ENCODE peak calls at places on chromosomes 6 and 20, in ten cellular contexts. G is upper lobe of right lung, U is PC-3, B is Peyer's patch, W is A549, D is Calu3, V is cardiac muscle cell, C is stomach, Q is fibroblast of mammary gland, Y is foreskin fibroblast. E is an unnamed sample.

GRCh38 chr6:50353603-50354002 is 303.9 kb upstream of the DEFB112 start:
- DNase-seq in D (no peak), B (no peak), W (no peak), C (no peak), G (no peak), Y (no peak), Q (no peak), U (no peak), V (no peak), E (no peak)

GRCh38 chr6:158631678-158632537 is 12.6 kb downstream of the DYNLT1 start:
- DNase-seq in B (no peak), C (peak; percentile 74), U (peak; percentile 48), V (no peak), W (peak; percentile 51), G (peak; percentile 66), D (peak; percentile 87), Y (peak; percentile 71), Q (peak; percentile 90), E (no peak)

GRCh38 chr6:39152247-39152646 is 37.3 kb upstream of the SAYSD1 start:
- DNase-seq in C (no peak), U (no peak), B (no peak), D (no peak), Q (no peak), G (no peak), V (no peak), Y (no peak), W (no peak), E (no peak)

GRCh38 chr6:13508711-13509705 is 21.6 kb upstream of the GFOD1 start:
- DNase-seq in V (no peak), C (no peak), Y (peak; percentile 66), B (no peak), D (no peak), Q (peak; percentile 89), G (no peak), U (peak; percentile 56), W (no peak), E (peak; percentile 97)

GRCh38 chr20:6590891-6591679 is 176.4 kb upstream of the BMP2 start:
- DNase-seq in G (no peak), C (no peak), B (no peak), W (no peak), U (peak; percentile 98), Q (peak; percentile 81), D (peak; percentile 49), Y (peak; percentile 93), V (no peak), E (peak; percentile 35)

GRCh38 chr6:115667478-115667996 is 393.2 kb downstream of the FRK start:
- DNase-seq in U (no peak), D (no peak), Y (no peak), W (no peak), Q (no peak), B (no peak), C (no peak), V (no peak), G (no peak), E (no peak)

GRCh38 chr20:38303908-38304379 is at the start of gene BPI:
- DNase-seq in C (peak; percentile 33), U (no peak), V (no peak), D (no peak), B (no peak), W (no peak), Q (no peak), Y (no peak), G (peak; percentile 76), E (no peak)

GRCh38 chr6:70210462-70210861 is 92.4 kb downstream of the COL9A1 start:
- DNase-seq in V (peak; percentile 14), Q (peak; percentile 2), B (no peak), U (peak; percentile 24), D (no peak), G (no peak), W (peak; percentile 6), C (no peak), Y (no peak), E (no peak)

GRCh38 chr6:122669868-122670267 is 59.7 kb downstream of the PKIB start:
- DNase-seq in V (no peak), B (no peak), W (no peak), U (peak; percentile 57), C (no peak), D (no peak), Y (no peak), G (no peak), Q (no peak), E (no peak)

GRCh38 chr6:122676146-122676545 is 65.9 kb downstream of the PKIB start:
- DNase-seq in Y (no peak), V (no peak), C (no peak), G (no peak), W (no peak), Q (no peak), U (no peak), D (no peak), B (no peak), E (no peak)

GRCh38 chr6:122671246-122671645 is 61.0 kb downstream of the PKIB start:
- DNase-seq in D (no peak), G (no peak), Y (no peak), B (no peak), U (no peak), W (no peak), V (no peak), Q (no peak), C (no peak), E (no peak)

GRCh38 chr6:122676688-122677087 is 66.5 kb downstream of the PKIB start:
- DNase-seq in B (no peak), Q (no peak), V (no peak), U (peak; percentile 7), W (no peak), G (no peak), C (no peak), Y (no peak), D (no peak), E (no peak)

GRCh38 chr6:122673345-122673961 is 63.2 kb downstream of the PKIB start:
- DNase-seq in W (no peak), G (no peak), D (no peak), U (peak; percentile 24), B (no peak), Y (no peak), V (no peak), C (no peak), Q (no peak), E (no peak)
- TF ChIP-seq CTCF in W (no peak), G (no peak), D (no peak), U (no peak), B (no peak), Y (no peak), V (no peak), C (no peak), Q (no peak), E (no peak)

DNA sequence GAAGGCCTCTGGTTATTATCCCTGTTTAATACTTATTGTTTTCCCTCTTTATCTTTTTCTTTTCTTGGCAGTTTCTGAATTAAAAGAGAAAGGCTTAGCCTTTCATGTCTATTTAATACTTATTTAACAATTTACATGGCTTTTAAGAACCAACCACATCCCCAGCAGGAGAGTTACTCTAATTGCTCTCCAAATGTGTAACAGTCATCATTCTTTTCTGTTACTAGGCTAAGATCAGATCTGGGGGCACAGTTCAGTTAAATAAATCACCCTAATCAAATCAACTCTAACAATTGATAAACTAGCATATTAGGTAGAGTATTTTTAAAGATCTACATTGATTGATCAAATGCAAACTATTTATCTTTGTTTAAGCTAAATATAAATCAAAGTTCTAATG is 54.1 kb upstream of the NT5E start:
- DNase-seq in Y (no peak), U (no peak), V (no peak), C (no peak), Q (no peak), W (no peak), B (no peak), D (no peak), G (no peak), E (no peak)
- TF ChIP-seq CTCF in Y (no peak), U (no peak), V (no peak), C (no peak), Q (no peak), W (no peak), B (no peak), D (no peak), G (no peak), E (no peak)

GRCh38 chr6:132261354-132261753 is 139.9 kb downstream of the MOXD1 start:
- DNase-seq in C (no peak), D (no peak), B (no peak), V (no peak), Q (peak; percentile 36), W (no peak), U (no peak), G (no peak), Y (peak; percentile 33), E (no peak)

GRCh38 chr6:132257561-132257960 is 143.7 kb downstream of the MOXD1 start:
- DNase-seq in G (no peak), Y (peak; percentile 43), Q (no peak), D (no peak), U (no peak), W (no peak), V (no peak), B (no peak), C (peak; percentile 36), E (no peak)

GRCh38 chr6:132264101-132264500 is 137.2 kb downstream of the MOXD1 start:
- DNase-seq in C (no peak), B (no peak), D (no peak), U (no peak), W (no peak), V (no peak), Y (no peak), G (no peak), Q (no peak), E (no peak)

GRCh38 chr6:132256457-132256856 is 144.8 kb downstream of the MOXD1 start:
- DNase-seq in G (no peak), V (no peak), U (no peak), B (no peak), W (no peak), D (no peak), C (no peak), Y (no peak), Q (no peak), E (no peak)

GRCh38 chr6:132259070-132259469 is 142.2 kb downstream of the MOXD1 start:
- DNase-seq in D (peak; percentile 19), G (no peak), V (no peak), C (no peak), W (peak; percentile 2), B (no peak), Q (peak; percentile 53), U (peak; percentile 40), Y (peak; percentile 56), E (no peak)
- TF ChIP-seq CTCF in D (peak; percentile 35), G (no peak), V (peak; percentile 45), C (peak; percentile 15), W (peak; percentile 27), B (peak; percentile 14), Q (peak; percentile 47), U (peak; percentile 59), Y (peak; percentile 50), E (peak; percentile 43)

GRCh38 chr6:10890151-10890550 is 3.3 kb downstream of the SYCP2L start:
- DNase-seq in D (no peak), B (no peak), W (no peak), V (no peak), G (no peak), Q (no peak), Y (no peak), U (no peak), C (no peak), E (no peak)

GRCh38 chr6:10880366-10880765 is 1.5 kb downstream of the GCM2 start:
- DNase-seq in Y (no peak), U (peak; percentile 9), G (no peak), Q (peak; percentile 3), C (no peak), V (no peak), D (no peak), B (no peak), W (no peak), E (no peak)

GRCh38 chr6:10883312-10884244 is 1.7 kb upstream of the GCM2 start:
- DNase-seq in W (no peak), C (no peak), D (no peak), V (no peak), U (no peak), Q (no peak), Y (no peak), B (no peak), G (no peak), E (no peak)

GRCh38 chr6:10882654-10883053 is 813 bp upstream of the GCM2 start:
- DNase-seq in V (no peak), G (no peak), C (no peak), Y (no peak), B (no peak), Q (no peak), W (no peak), U (no peak), D (no peak), E (no peak)

DNA sequence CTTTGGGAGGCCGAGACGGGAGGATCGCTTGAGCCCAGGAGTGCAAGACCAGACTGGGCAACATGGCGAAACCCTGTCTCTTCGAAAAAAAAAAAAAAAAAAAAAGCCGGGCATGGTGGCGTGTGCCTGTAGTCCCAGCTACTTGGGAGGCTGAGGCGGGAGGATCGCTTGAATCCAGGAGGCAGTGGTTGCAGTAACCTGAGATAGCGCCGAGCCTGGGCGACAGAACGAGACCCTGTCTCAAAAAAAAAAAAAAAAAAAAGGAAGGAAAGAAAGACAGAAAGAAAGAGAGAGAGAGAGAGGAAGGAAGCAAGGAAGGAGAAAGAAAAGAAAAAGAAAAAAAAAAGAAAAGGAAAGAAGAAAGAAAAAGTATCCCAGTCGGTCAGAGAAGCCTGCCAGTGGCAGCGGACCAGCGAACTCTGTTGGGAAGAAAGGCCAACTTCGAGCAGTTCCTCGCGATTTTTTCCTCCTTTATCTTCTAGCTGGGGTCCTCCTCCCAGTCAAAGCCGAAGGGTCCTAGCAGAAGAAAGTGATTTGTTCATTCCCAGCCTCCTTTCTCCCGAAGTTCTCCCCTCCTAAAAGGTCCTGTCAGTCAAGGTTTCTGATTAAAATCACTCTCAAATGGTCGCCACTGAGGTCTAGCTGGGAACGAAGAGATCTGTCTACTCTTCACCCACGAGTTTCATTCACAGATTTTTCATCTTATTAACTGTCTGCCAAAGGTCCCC is 2.4 kb upstream of the SYCP2L start:
- DNase-seq in Y (no peak), Q (no peak), C (no peak), W (no peak), D (no peak), B (no peak), U (no peak), G (no peak), V (no peak), E (no peak)
- TF ChIP-seq CTCF in Y (no peak), Q (no peak), C (no peak), W (no peak), D (no peak), B (no peak), U (no peak), G (no peak), V (no peak), E (no peak)

E was measured in AG09319.